ENCODE peak calls at places on chromosomes 1 and 21, in ten cellular contexts. B, M, U, P, Z, T, V, A, J and L are unnamed samples.

GRCh38 chr1:3727825-3728776 is 24.1 kb upstream of the CCDC27 start:
- DNase-seq in B (no peak), M (no peak), U (no peak), P (no peak), Z (no peak), T (no peak), V (no peak), A (no peak), J (no peak), L (no peak)

GRCh38 chr1:40795811-40796586 is 12.4 kb downstream of the KCNQ4 start:
- DNase-seq in B (no peak), M (no peak), U (no peak), P (no peak), Z (no peak), T (no peak), V (no peak), A (no peak), J (no peak), L (no peak)

GRCh38 chr1:218351617-218352438 is 6.7 kb downstream of the TGFB2 start:
- DNase-seq in B (no peak), M (no peak), U (no peak), P (peak; percentile 74), Z (no peak), T (no peak), V (no peak), A (no peak), J (peak; percentile 44), L (no peak)

GRCh38 chr1:46086581-46086980 is 45.8 kb downstream of the PIK3R3 start:
- DNase-seq in B (no peak), M (no peak), U (no peak), P (no peak), Z (no peak), T (no peak), V (no peak), A (no peak), J (no peak), L (no peak)

GRCh38 chr1:151939141-151939540 is 29.8 kb upstream of the THEM4 start:
- DNase-seq in B (no peak), M (no peak), U (no peak), P (no peak), Z (no peak), T (no peak), V (no peak), A (no peak), J (no peak), L (no peak)

GRCh38 chr1:165851034-165851658 is 23.7 kb downstream of the UCK2 start:
- DNase-seq in B (no peak), M (no peak), U (no peak), P (no peak), Z (no peak), T (no peak), V (no peak), A (no peak), J (peak; percentile 83), L (peak; percentile 63)

GRCh38 chr21:33578959-33579542 is 9.4 kb downstream of the DONSON start:
- DNase-seq in B (no peak), M (no peak), U (no peak), P (no peak), Z (no peak), T (no peak), V (no peak), A (no peak), J (peak; percentile 72), L (no peak)

GRCh38 chr1:211520641-211521040 is 28.7 kb upstream of the RD3 start:
- DNase-seq in B (no peak), M (no peak), U (no peak), P (no peak), Z (no peak), T (no peak), V (no peak), A (no peak), J (no peak), L (no peak)

GRCh38 chr1:209493584-209493983 is 89.9 kb upstream of the CAMK1G start:
- DNase-seq in B (no peak), M (no peak), U (no peak), P (no peak), Z (no peak), T (no peak), V (no peak), A (no peak), J (peak; percentile 41), L (no peak)

GRCh38 chr1:209641216-209642181 is 10.7 kb downstream of the LAMB3 start:
- DNase-seq in B (no peak), M (no peak), U (no peak), P (no peak), Z (no peak), T (peak; percentile 88), V (no peak), A (no peak), J (no peak), L (peak; percentile 81)

GRCh38 chr1:36365310-36365895 is 20.3 kb downstream of the STK40 start:
- DNase-seq in B (no peak), M (no peak), U (no peak), P (no peak), Z (peak; percentile 59), T (no peak), V (no peak), A (no peak), J (no peak), L (peak; percentile 51)

GRCh38 chr1:236997882-236998281 is 6.4 kb downstream of the MT1HL1 start:
- DNase-seq in B (no peak), M (no peak), U (no peak), P (no peak), Z (no peak), T (peak; percentile 81), V (no peak), A (peak; percentile 63), J (no peak), L (no peak)

GRCh38 chr1:234611799-234612351 is 1.9 kb upstream of the IRF2BP2 start:
- DNase-seq in B (no peak), M (peak; percentile 59), U (no peak), P (peak; percentile 70), Z (no peak), T (no peak), V (no peak), A (no peak), J (no peak), L (no peak)

GRCh38 chr1:96842215-96842614 is 120.6 kb downstream of the PTBP2 start:
- DNase-seq in B (no peak), M (no peak), U (no peak), P (no peak), Z (no peak), T (no peak), V (no peak), A (no peak), J (peak; percentile 16), L (no peak)

GRCh38 chr1:25040122-25040685 is 110.1 kb upstream of the RUNX3 start:
- DNase-seq in B (no peak), M (no peak), U (no peak), P (no peak), Z (no peak), T (no peak), V (no peak), A (no peak), J (no peak), L (no peak)

GRCh38 chr1:231983266-231984193 is 356.9 kb downstream of the DISC1 start:
- DNase-seq in B (no peak), M (no peak), U (no peak), P (no peak), Z (no peak), T (no peak), V (no peak), A (no peak), J (no peak), L (peak; percentile 17)

GRCh38 chr1:25833158-25833557 is 13.4 kb downstream of the MTFR1L start:
- DNase-seq in B (no peak), M (no peak), U (no peak), P (no peak), Z (no peak), T (no peak), V (no peak), A (no peak), J (no peak), L (no peak)